ENCODE peak calls at places on chromosomes 6 and 20, in six cellular contexts. H, Q, A, C, E and K are unnamed samples.

GRCh38 chr20:10280016-10280908 is 61.6 kb downstream of the SNAP25 start:
- DNase-seq in H (no peak), Q (no peak), A (no peak), C (no peak), E (peak), K (no peak)

GRCh38 chr6:128882560-128882959 is 378 bp upstream of the LAMA2 start:
- DNase-seq in H (no peak), Q (no peak), A (no peak), C (no peak), E (peak), K (no peak)

GRCh38 chr20:36320898-36321695 is 15.0 kb downstream of the DLGAP4 start:
- DNase-seq in H (no peak), Q (no peak), A (no peak), C (no peak), E (no peak), K (no peak)

GRCh38 chr6:170291271-170292110 is 613 bp upstream of the DLL1 start:
- DNase-seq in H (peak), Q (no peak), A (no peak), C (peak), E (no peak), K (peak)

GRCh38 chr6:593139-593906 is 63.6 kb downstream of the HUS1B start:
- DNase-seq in H (peak), Q (peak), A (peak), C (peak), E (peak), K (peak)

GRCh38 chr6:2764610-2765165 is 505 bp upstream of the WRNIP1 start:
- DNase-seq in H (peak), Q (peak), A (peak), C (peak), E (peak), K (peak)

GRCh38 chr6:14927398-14927797 is 318.5 kb upstream of the JARID2 start:
- DNase-seq in H (no peak), Q (no peak), A (no peak), C (no peak), E (no peak), K (no peak)

GRCh38 chr6:162854228-162854627 is 126.5 kb downstream of the PACRG start:
- DNase-seq in H (no peak), Q (no peak), A (no peak), C (no peak), E (no peak), K (no peak)

GRCh38 chr6:24777227-24777626 is 2.5 kb downstream of the GMNN start:
- DNase-seq in H (no peak), Q (peak), A (no peak), C (no peak), E (no peak), K (no peak)

GRCh38 chr6:32255212-32256153 is 31.6 kb upstream of the NOTCH4 start:
- DNase-seq in H (peak), Q (peak), A (peak), C (no peak), E (peak), K (peak)

GRCh38 chr20:47672886-47673670 is 112.2 kb downstream of the SULF2 start:
- DNase-seq in H (no peak), Q (no peak), A (no peak), C (no peak), E (no peak), K (peak)

GRCh38 chr6:142926177-142926493 is 18.8 kb downstream of the HIVEP2 start:
- DNase-seq in H (no peak), Q (no peak), A (no peak), C (no peak), E (no peak), K (no peak)

GRCh38 chr6:11370191-11371018 is 137.9 kb upstream of the NEDD9 start:
- DNase-seq in H (no peak), Q (no peak), A (no peak), C (no peak), E (no peak), K (no peak)

GRCh38 chr6:142850653-142851434 is 94.1 kb downstream of the HIVEP2 start:
- DNase-seq in H (peak), Q (peak), A (no peak), C (no peak), E (peak), K (no peak)

GRCh38 chr6:18179770-18180393 is 24.7 kb downstream of the KDM1B start:
- DNase-seq in H (no peak), Q (no peak), A (no peak), C (no peak), E (no peak), K (no peak)

GRCh38 chr20:36482044-36482473 is 59.3 kb upstream of the MYL9 start:
- DNase-seq in H (no peak), Q (no peak), A (no peak), C (no peak), E (no peak), K (no peak)

GRCh38 chr20:53774487-53775203 is 181.0 kb upstream of the ZNF217 start:
- DNase-seq in H (no peak), Q (peak), A (peak), C (no peak), E (peak), K (no peak)

GRCh38 chr6:118298476-118298875 is 249.6 kb upstream of the PLN start:
- DNase-seq in H (no peak), Q (peak), A (no peak), C (no peak), E (peak), K (no peak)

GRCh38 chr6:46828939-46829338 is 35.8 kb downstream of the MEP1A start:
- DNase-seq in H (no peak), Q (no peak), A (no peak), C (no peak), E (no peak), K (no peak)

GRCh38 chr6:169023161-169023874 is 230.3 kb downstream of the THBS2 start:
- DNase-seq in H (no peak), Q (peak), A (no peak), C (no peak), E (no peak), K (no peak)

GRCh38 chr6:150765457-150765764 is 100.1 kb upstream of the MTHFD1L start:
- DNase-seq in H (no peak), Q (no peak), A (no peak), C (no peak), E (no peak), K (no peak)

GRCh38 chr6:70282906-70283461 is 19.9 kb downstream of the COL9A1 start:
- DNase-seq in H (no peak), Q (no peak), A (no peak), C (no peak), E (no peak), K (no peak)

GRCh38 chr6:111418971-111419693 is 63.9 kb downstream of the REV3L start:
- DNase-seq in H (no peak), Q (peak), A (no peak), C (no peak), E (peak), K (no peak)

GRCh38 chr6:165096868-165097267 is 212.5 kb downstream of the C6orf118 start:
- DNase-seq in H (no peak), Q (no peak), A (no peak), C (no peak), E (no peak), K (no peak)

GRCh38 chr6:169810066-169810989 is 58.9 kb downstream of the ERMARD start:
- DNase-seq in H (no peak), Q (no peak), A (no peak), C (no peak), E (no peak), K (no peak)

GRCh38 chr20:49964964-49965780 is 17.6 kb upstream of the SNAI1 start:
- DNase-seq in H (peak), Q (no peak), A (peak), C (peak), E (no peak), K (peak)
- TF ChIP-seq CTCF in H (peak), Q (peak), A (peak), C (peak), E (peak), K (peak)

GRCh38 chr6:166152660-166153059 is 15.0 kb downstream of the TBXT start:
- DNase-seq in H (no peak), Q (no peak), A (no peak), C (no peak), E (no peak), K (no peak)

GRCh38 chr6:166162599-166163342 is 4.9 kb downstream of the TBXT start:
- DNase-seq in H (peak), Q (no peak), A (no peak), C (no peak), E (no peak), K (peak)

GRCh38 chr6:166151798-166152197 is 15.9 kb downstream of the TBXT start:
- DNase-seq in H (no peak), Q (no peak), A (no peak), C (no peak), E (no peak), K (no peak)

GRCh38 chr6:166157930-166158617 is 9.6 kb downstream of the TBXT start:
- DNase-seq in H (no peak), Q (no peak), A (no peak), C (no peak), E (no peak), K (no peak)

GRCh38 chr6:166156942-166157341 is 10.7 kb downstream of the TBXT start:
- DNase-seq in H (no peak), Q (peak), A (no peak), C (no peak), E (peak), K (no peak)
- TF ChIP-seq CTCF in H (peak), Q (peak), A (no peak), C (peak), E (no peak), K (no peak)

GRCh38 chr6:4396032-4396431 is 260.7 kb upstream of the ECI2 start:
- DNase-seq in H (no peak), Q (no peak), A (no peak), C (no peak), E (peak), K (no peak)
- TF ChIP-seq CTCF in H (no peak), Q (peak), A (no peak), C (no peak), E (peak), K (no peak)

GRCh38 chr6:74991573-74992332 is 214.1 kb downstream of the COL12A1 start:
- DNase-seq in H (no peak), Q (peak), A (peak), C (no peak), E (peak), K (no peak)
- TF ChIP-seq CTCF in H (no peak), Q (peak), A (peak), C (no peak), E (peak), K (no peak)

GRCh38 chr20:51385941-51386530 is 156.5 kb downstream of the NFATC2 start:
- DNase-seq in H (peak), Q (peak), A (peak), C (no peak), E (peak), K (peak)
- TF ChIP-seq CTCF in H (peak), Q (peak), A (no peak), C (peak), E (peak), K (peak)

GRCh38 chr6:27251672-27252251 is 4.3 kb downstream of the PRSS16 start:
- DNase-seq in H (peak), Q (peak), A (peak), C (no peak), E (peak), K (peak)
- TF ChIP-seq CTCF in H (peak), Q (peak), A (peak), C (no peak), E (peak), K (peak)

GRCh38 chr6:41570270-41570615 is 24.1 kb downstream of the FOXP4 start:
- DNase-seq in H (no peak), Q (no peak), A (no peak), C (no peak), E (no peak), K (no peak)

GRCh38 chr6:41572613-41573012 is 26.4 kb downstream of the FOXP4 start:
- DNase-seq in H (no peak), Q (no peak), A (no peak), C (no peak), E (no peak), K (no peak)

GRCh38 chr6:41568585-41569384 is 22.6 kb downstream of the FOXP4 start:
- DNase-seq in H (no peak), Q (no peak), A (no peak), C (no peak), E (peak), K (no peak)

GRCh38 chr6:41573268-41573667 is 27.1 kb downstream of the FOXP4 start:
- DNase-seq in H (no peak), Q (no peak), A (no peak), C (no peak), E (no peak), K (no peak)

GRCh38 chr6:41571066-41571780 is 25.0 kb downstream of the FOXP4 start:
- DNase-seq in H (no peak), Q (peak), A (no peak), C (no peak), E (no peak), K (no peak)
- TF ChIP-seq CTCF in H (no peak), Q (no peak), A (no peak), C (no peak), E (no peak), K (no peak)